ENCODE peak calls at places on chromosomes 4 and X, in five cellular contexts. F is T-helper 2 cell; K is SW 1271; X is stimulated activated CD8-positive, alpha-beta memory T cell treated with anti-CD3 and anti-CD28 coated beads, Interleukin-4, amount 100 ng/mL, for 24 hours; G is activated CD4-positive, alpha-beta T cell treated with anti-CD3 and anti-CD28 coated beads, Interleukin-2, amount 50 U/mL, for 48 hours. I is an unnamed sample.

GRCh38 chrX:8673211-8673610 is 58.7 kb downstream of the ANOS1 start:
- DNase-seq in F (no peak), K (no peak), X (no peak), G (no peak), I (no peak)

GRCh38 chr4:7968262-7968896 is 28.7 kb upstream of the AFAP1 start:
- DNase-seq in F (no peak), K (no peak), X (no peak), G (no peak), I (no peak)

GRCh38 chrX:37817176-37817575 is 30.2 kb downstream of the DYNLT3 start:
- DNase-seq in F (no peak), K (no peak), X (no peak), G (no peak), I (no peak)

GRCh38 chr4:122293374-122294365 is 85.1 kb upstream of the ADAD1 start:
- DNase-seq in F (no peak), K (no peak), X (no peak), G (no peak), I (no peak)

GRCh38 chrX:139720136-139720535 is 12.2 kb upstream of the MCF2 start:
- DNase-seq in F (no peak), K (peak), X (no peak), G (no peak), I (no peak)

GRCh38 chrX:13250831-13251612 is 68.8 kb downstream of the ATXN3L start:
- DNase-seq in F (no peak), K (no peak), X (no peak), G (no peak), I (no peak)

GRCh38 chr4:54322817-54323417 is 93.8 kb downstream of the PDGFRA start:
- DNase-seq in F (no peak), K (peak), X (no peak), G (peak), I (peak)

GRCh38 chr4:41160856-41161255 is 53.5 kb downstream of the APBB2 start:
- DNase-seq in F (no peak), K (peak), X (no peak), G (no peak), I (no peak)

GRCh38 chrX:128676651-128677050 is 624.4 kb upstream of the ACTRT1 start:
- DNase-seq in F (no peak), K (no peak), X (no peak), G (no peak), I (no peak)

GRCh38 chrX:10254746-10255145 is 98.0 kb downstream of the CLCN4 start:
- DNase-seq in F (no peak), K (no peak), X (no peak), G (no peak), I (no peak)

GRCh38 chr4:165721815-165722214 is 151.2 kb upstream of the TLL1 start:
- DNase-seq in F (no peak), K (no peak), X (no peak), G (no peak), I (no peak)

GRCh38 chr4:87019243-87019817 is 84.5 kb downstream of the AFF1 start:
- DNase-seq in F (no peak), K (no peak), X (no peak), G (no peak), I (no peak)

GRCh38 chr4:183241322-183241640 is 78.8 kb downstream of the CLDN22 start:
- DNase-seq in F (no peak), K (no peak), X (no peak), G (no peak), I (no peak)

GRCh38 chr4:138952405-138952804 is 63.2 kb upstream of the NOCT start:
- DNase-seq in F (no peak), K (no peak), X (peak), G (peak), I (peak)

GRCh38 chr4:110119347-110119746 is 79.1 kb downstream of the ELOVL6 start:
- DNase-seq in F (no peak), K (no peak), X (no peak), G (no peak), I (no peak)

GRCh38 chr4:150119492-150119891 is 41.2 kb downstream of the DCLK2 start:
- DNase-seq in F (no peak), K (no peak), X (no peak), G (no peak), I (no peak)

GRCh38 chr4:123035239-123035638 is 112.8 kb upstream of the NUDT6 start:
- DNase-seq in F (no peak), K (no peak), X (no peak), G (no peak), I (no peak)

GRCh38 chr4:81392164-81392563 is 79.5 kb downstream of the RASGEF1B start:
- DNase-seq in F (no peak), K (no peak), X (no peak), G (no peak), I (no peak)

GRCh38 chrX:78024349-78025108 is 55.1 kb upstream of the PGAM4 start:
- DNase-seq in F (no peak), K (no peak), X (no peak), G (no peak), I (no peak)

GRCh38 chr4:1209821-1210220 is 37.4 kb upstream of the SPON2 start:
- DNase-seq in F (no peak), K (no peak), X (no peak), G (no peak), I (no peak)

GRCh38 chr4:14841801-14842748 is 160.2 kb upstream of the CPEB2 start:
- DNase-seq in F (no peak), K (no peak), X (no peak), G (no peak), I (no peak)

GRCh38 chr4:177118596-177118995 is 191.1 kb upstream of the NEIL3 start:
- DNase-seq in F (no peak), K (no peak), X (no peak), G (no peak), I (no peak)

GRCh38 chr4:22573198-22573597 is 57.3 kb upstream of the ADGRA3 start:
- DNase-seq in F (no peak), K (no peak), X (no peak), G (no peak), I (no peak)

I was measured in activated naive CD4-positive, alpha-beta T cell treated with Interleukin-2 at 50 U/mL for 16 hours.